ENCODE peak calls at places on chromosomes 13 and 19, in four cellular contexts. B is T-helper 17 cell, P is heart left ventricle, Z is H54. N is an unnamed sample.
A peak's percentile ranks its signal among the peaks of the same experiment; 100 is the strongest.

GRCh38 chr13:113746671-113747070 is 12.4 kb upstream of the TMEM255B start:
- DNase-seq in Z (no peak), P (no peak), B (no peak), N (no peak)

GRCh38 chr13:26456578-26457119 is 100.8 kb upstream of the WASF3 start:
- DNase-seq in P (no peak), B (no peak), Z (no peak), N (no peak)

GRCh38 chr13:80979035-80979641 is 638.2 kb upstream of the SPRY2 start:
- DNase-seq in Z (peak; percentile 27), B (no peak), P (peak; percentile 28), N (no peak)

GRCh38 chr13:109509154-109509905 is 277.1 kb downstream of the IRS2 start:
- DNase-seq in B (no peak), Z (no peak), P (no peak), N (no peak)

GRCh38 chr13:48403929-48404328 is 9.0 kb downstream of the LPAR6 start:
- DNase-seq in P (no peak), B (no peak), Z (no peak), N (no peak)

GRCh38 chr19:15702590-15702930 is 25.3 kb upstream of the OR10H2 start:
- DNase-seq in Z (peak; percentile 23), P (peak; percentile 68), B (no peak), N (peak; percentile 79)

GRCh38 chr13:89163081-89163480 is 1491.9 kb downstream of the SLITRK5 start:
- DNase-seq in P (no peak), Z (no peak), B (no peak), N (no peak)

GRCh38 chr19:55685776-55686175 is 10.8 kb downstream of the EPN1 start:
- DNase-seq in P (no peak), B (no peak), Z (no peak), N (no peak)

GRCh38 chr19:17281391-17282304 is at the start of gene ANKLE1:
- DNase-seq in B (no peak), P (no peak), Z (no peak), N (peak; percentile 27)

GRCh38 chr19:44580366-44580895 is 32.9 kb upstream of the IGSF23 start:
- DNase-seq in B (no peak), Z (no peak), P (no peak), N (no peak)

GRCh38 chr19:29893606-29894284 is 48.3 kb upstream of the URI1 start:
- DNase-seq in P (no peak), B (no peak), Z (no peak), N (no peak)

GRCh38 chr13:48644951-48645350 is 8.8 kb upstream of the CYSLTR2 start:
- DNase-seq in P (no peak), B (no peak), Z (no peak), N (no peak)

GRCh38 chr19:2424686-2425621 is 2.4 kb downstream of the TIMM13 start:
- DNase-seq in P (no peak), B (no peak), Z (no peak), N (peak; percentile 43)

GRCh38 chr19:33684550-33685303 is 63.0 kb downstream of the CHST8 start:
- DNase-seq in Z (no peak), B (no peak), P (no peak), N (no peak)

GRCh38 chr13:40206241-40207109 is 460.0 kb downstream of the FOXO1 start:
- DNase-seq in P (no peak), B (no peak), Z (no peak), N (no peak)

GRCh38 chr13:27481766-27482165 is 31.4 kb upstream of the MTIF3 start:
- DNase-seq in B (no peak), Z (peak; percentile 17), P (no peak), N (peak; percentile 25)